ENCODE peak calls at places on chromosome 19, in seven cellular contexts. G, Q, P, K, U, M and V are unnamed samples.
A peak's percentile ranks its signal among the peaks of the same experiment; 100 is the strongest.

GRCh38 chr19:28838909-28839308 is 374.0 kb downstream of the UQCRFS1 start:
- DNase-seq in G (no peak), Q (no peak), U (no peak), M (no peak), K (no peak), P (no peak), V (no peak)

GRCh38 chr19:44905437-44906160 is at the start of gene APOE:
- DNase-seq in K (no peak), M (no peak), Q (no peak), U (no peak), P (peak; percentile 41), G (no peak), V (no peak)

GRCh38 chr19:10568444-10568825 is 344 bp downstream of the CDKN2D start:
- DNase-seq in M (no peak), P (no peak), G (no peak), U (no peak), K (no peak), Q (peak; percentile 89), V (no peak)

GRCh38 chr19:10111405-10111811 is at the start of gene P2RY11:
- DNase-seq in U (peak; percentile 59), G (no peak), M (no peak), P (no peak), Q (peak; percentile 98), K (no peak), V (no peak)

GRCh38 chr19:2449019-2449418 is 7.7 kb downstream of the LMNB2 start:
- DNase-seq in P (no peak), Q (no peak), G (no peak), M (no peak), U (no peak), K (no peak), V (no peak)

GRCh38 chr19:3095375-3096191 is 1.4 kb downstream of the GNA11 start:
- DNase-seq in Q (peak; percentile 58), K (no peak), M (no peak), P (peak; percentile 71), G (no peak), U (no peak), V (peak; percentile 62)

GRCh38 chr19:15550847-15551182 is 42.5 kb downstream of the CYP4F22 start:
- DNase-seq in Q (no peak), K (no peak), P (no peak), G (no peak), U (peak; percentile 45), M (no peak), V (no peak)

GRCh38 chr19:14774373-14774772 is 4.0 kb downstream of the ADGRE2 start:
- DNase-seq in G (peak; percentile 27), K (no peak), P (no peak), U (no peak), Q (no peak), M (no peak), V (no peak)

GRCh38 chr19:6536138-6536671 is 5.4 kb downstream of the TNFSF9 start:
- DNase-seq in U (peak; percentile 94), P (peak; percentile 44), G (no peak), M (no peak), Q (peak; percentile 93), K (peak; percentile 14), V (peak; percentile 97)

GRCh38 chr19:30229524-30230174 is 142.5 kb upstream of the ZNF536 start:
- DNase-seq in Q (no peak), P (peak; percentile 21), G (no peak), K (no peak), M (no peak), U (no peak), V (no peak)

GRCh38 chr19:9875796-9876195 is 40.7 kb downstream of the PIN1 start:
- DNase-seq in G (no peak), M (no peak), K (no peak), U (no peak), Q (no peak), P (no peak), V (no peak)

GRCh38 chr19:32224371-32225244 is 120.8 kb upstream of the ZNF507 start:
- DNase-seq in K (peak; percentile 1), P (peak; percentile 87), G (peak; percentile 83), Q (peak; percentile 48), M (no peak), U (peak; percentile 89), V (peak; percentile 85)

GRCh38 chr19:9906475-9907087 is 29.7 kb downstream of the OLFM2 start:
- DNase-seq in Q (no peak), K (no peak), U (no peak), G (no peak), M (no peak), P (no peak), V (no peak)

GRCh38 chr19:42255766-42256750 is 1.1 kb upstream of the ERF start:
- DNase-seq in K (no peak), U (no peak), G (no peak), P (peak; percentile 48), M (no peak), Q (peak; percentile 30), V (no peak)

GRCh38 chr19:48636859-48637448 is at the start of gene DBP:
- DNase-seq in M (no peak), G (no peak), P (peak; percentile 56), U (no peak), K (no peak), Q (no peak), V (no peak)

GRCh38 chr19:48638831-48639381 is 1.7 kb upstream of the DBP start:
- DNase-seq in P (peak; percentile 49), Q (peak; percentile 68), K (no peak), G (no peak), M (no peak), U (no peak), V (no peak)

GRCh38 chr19:48639483-48640375 is 2.5 kb upstream of the DBP start:
- DNase-seq in G (no peak), K (no peak), U (no peak), P (no peak), Q (peak; percentile 57), M (no peak), V (no peak)

GRCh38 chr19:48637449-48637947 is 319 bp upstream of the DBP start:
- DNase-seq in M (peak; percentile 97), G (peak; percentile 99), Q (peak; percentile 100), U (peak; percentile 95), K (peak; percentile 97), P (peak; percentile 97), V (peak; percentile 95)

DNA sequence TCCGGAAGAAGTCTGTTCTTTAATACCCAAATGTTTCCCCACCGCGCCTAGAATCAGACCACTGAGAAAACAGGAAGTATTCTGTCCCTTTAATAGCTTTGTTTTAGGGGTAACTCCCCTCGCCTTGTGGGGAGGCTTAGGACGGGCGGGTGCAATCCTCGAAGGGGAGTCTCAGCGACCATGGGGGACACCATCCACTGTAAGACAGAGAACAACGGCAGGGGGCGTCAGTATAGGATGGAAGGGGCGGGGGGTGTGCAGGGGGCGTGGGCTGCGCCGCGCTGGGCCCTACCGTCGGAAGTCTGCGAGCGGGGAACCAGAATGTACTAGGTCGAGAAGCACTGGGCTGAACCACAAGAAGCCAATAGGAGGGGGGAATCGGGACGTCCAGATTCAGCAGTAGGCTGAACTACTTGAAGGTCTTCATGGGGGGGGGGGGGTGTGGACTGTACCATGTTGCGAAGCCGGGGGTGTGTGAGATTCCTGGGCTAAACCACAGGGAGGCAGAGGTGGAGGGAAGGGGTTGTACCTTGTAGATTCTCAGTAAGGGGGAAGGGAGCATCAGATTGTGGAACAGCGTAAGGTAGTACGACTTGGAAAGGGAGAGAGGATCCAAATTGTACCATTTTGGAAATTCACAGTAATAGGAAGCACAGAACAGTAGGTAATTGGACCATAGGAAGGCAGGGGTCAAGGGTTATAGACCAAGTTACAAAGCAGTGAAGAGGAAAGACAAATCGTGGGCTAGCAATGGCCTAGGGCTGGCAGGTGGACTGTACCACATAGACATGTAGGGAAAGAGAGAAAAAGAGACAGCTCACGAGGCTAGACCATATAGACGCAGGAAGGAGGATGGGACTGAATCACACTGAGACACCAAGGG is 1.0 kb upstream of the DBP start:
- DNase-seq in K (peak; percentile 94), U (peak; percentile 86), Q (peak; percentile 100), P (peak; percentile 78), M (peak; percentile 84), G (peak; percentile 95), V (peak; percentile 86)
- TF ChIP-seq CTCF in K (no peak), U (no peak), Q (peak; percentile 60), P (no peak), M (no peak), G (peak; percentile 34), V (no peak)

GRCh38 chr19:53091413-53091812 is 11.8 kb downstream of the ZNF160 start:
- DNase-seq in P (no peak), M (no peak), Q (no peak), K (no peak), G (no peak), U (no peak), V (no peak)
- TF ChIP-seq CTCF in P (no peak), M (no peak), Q (no peak), K (no peak), G (no peak), U (no peak), V (no peak)

DNA sequence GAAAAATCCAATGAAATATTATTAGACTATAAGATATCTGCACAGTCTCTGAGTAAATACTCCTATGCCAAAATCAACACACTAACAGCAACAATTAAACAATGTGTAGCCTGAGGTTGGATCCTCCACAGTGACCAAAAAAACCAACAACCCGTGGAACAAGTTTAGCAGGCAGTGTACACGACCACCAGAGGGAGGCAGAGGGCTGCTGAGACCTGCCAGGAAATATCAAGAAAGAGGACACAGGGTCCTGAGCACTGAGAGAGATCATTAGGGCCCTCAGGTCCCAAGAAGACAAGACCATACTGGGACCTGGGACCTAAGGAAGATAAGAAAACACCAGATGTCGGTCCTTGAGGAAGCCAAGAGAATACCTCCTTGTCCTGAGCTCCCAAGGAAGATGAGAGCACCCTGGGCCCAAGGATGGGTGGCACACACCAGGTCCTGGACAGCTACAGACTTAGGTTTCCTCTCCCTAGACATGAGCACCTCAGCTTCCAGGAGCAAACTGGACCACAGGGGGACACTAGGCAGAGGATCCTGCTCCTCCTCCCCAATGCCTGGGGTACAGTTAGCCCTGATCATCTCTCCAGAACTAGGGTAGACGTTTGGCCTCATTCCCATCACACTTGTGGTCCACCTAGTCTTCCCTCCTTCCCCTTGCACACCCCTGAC is 822 bp upstream of the ZNF274 start:
- DNase-seq in P (peak; percentile 30), Q (peak; percentile 77), M (no peak), U (peak; percentile 44), G (no peak), K (no peak), V (peak; percentile 49)
- TF ChIP-seq CTCF in P (no peak), Q (peak; percentile 59), M (peak; percentile 29), U (peak; percentile 39), G (peak; percentile 32), K (peak; percentile 22), V (peak; percentile 20)

GRCh38 chr19:33397536-33398360 is 24.2 kb downstream of the CEBPG start:
- DNase-seq in M (no peak), P (peak; percentile 56), U (no peak), K (no peak), Q (no peak), G (no peak), V (no peak)
- TF ChIP-seq CTCF in M (peak; percentile 57), P (peak; percentile 51), U (no peak), K (peak; percentile 9), Q (no peak), G (peak; percentile 48), V (no peak)